ENCODE peak calls at places on chromosome 18, in ten cellular contexts. X is gastrocnemius medialis, N is cardiac muscle cell, T is stomach, M is lower lobe of right lung, L is AG09309, H is GM23338, Y is AG04450, Z is hepatocyte, S is breast epithelium. I is an unnamed sample.

GRCh38 chr18:75162467-75162866 is 46.5 kb downstream of the PTGR3 start:
- DNase-seq in X (peak; percentile 72), N (no peak), T (no peak), M (no peak), L (peak; percentile 5), H (no peak), Y (no peak), Z (no peak), S (no peak), I (peak; percentile 68)

GRCh38 chr18:13137939-13138821 is 80.4 kb upstream of the LDLRAD4 start:
- DNase-seq in X (peak; percentile 64), N (no peak), T (peak; percentile 79), M (peak; percentile 80), L (no peak), H (peak; percentile 27), Y (no peak), Z (no peak), S (no peak), I (no peak)

GRCh38 chr18:48326901-48327675 is 82.1 kb downstream of the ZBTB7C start:
- DNase-seq in X (no peak), N (no peak), T (no peak), M (no peak), L (no peak), H (no peak), Y (no peak), Z (peak; percentile 34), S (no peak), I (peak; percentile 41)

GRCh38 chr18:6557470-6558245 is 142.9 kb upstream of the L3MBTL4 start:
- DNase-seq in X (peak; percentile 16), N (no peak), T (no peak), M (no peak), L (no peak), H (peak; percentile 12), Y (no peak), Z (peak; percentile 19), S (no peak), I (peak; percentile 2)

GRCh38 chr18:23990474-23991410 is 23.8 kb upstream of the TTC39C start:
- DNase-seq in X (no peak), N (no peak), T (no peak), M (no peak), L (no peak), H (no peak), Y (no peak), Z (no peak), S (no peak), I (peak; percentile 52)

GRCh38 chr18:21851327-21851961 is 110.9 kb downstream of the MIB1 start:
- DNase-seq in X (no peak), N (no peak), T (no peak), M (no peak), L (no peak), H (peak; percentile 40), Y (no peak), Z (peak; percentile 10), S (no peak), I (peak; percentile 54)

GRCh38 chr18:3725100-3725499 is 275.1 kb downstream of the TGIF1 start:
- DNase-seq in X (no peak), N (no peak), T (no peak), M (no peak), L (no peak), H (no peak), Y (no peak), Z (no peak), S (no peak), I (no peak)

GRCh38 chr18:74290831-74291770 is 662 bp downstream of the CYB5A start:
- DNase-seq in X (no peak), N (peak; percentile 38), T (peak; percentile 76), M (peak; percentile 79), L (no peak), H (peak; percentile 85), Y (no peak), Z (peak; percentile 86), S (peak; percentile 73), I (peak; percentile 22)

GRCh38 chr18:35397976-35398375 is 20.8 kb upstream of the ZNF396 start:
- DNase-seq in X (no peak), N (no peak), T (no peak), M (no peak), L (no peak), H (no peak), Y (no peak), Z (no peak), S (no peak), I (no peak)

GRCh38 chr18:70124139-70124538 is 81.3 kb downstream of the RTTN start:
- DNase-seq in X (no peak), N (no peak), T (no peak), M (no peak), L (no peak), H (no peak), Y (no peak), Z (no peak), S (no peak), I (no peak)

GRCh38 chr18:61766266-61766884 is 126.4 kb downstream of the RNF152 start:
- DNase-seq in X (no peak), N (no peak), T (no peak), M (no peak), L (no peak), H (no peak), Y (no peak), Z (no peak), S (no peak), I (no peak)

GRCh38 chr18:36828157-36828629 is 609 bp downstream of the TPGS2 start:
- DNase-seq in X (peak; percentile 28), N (no peak), T (no peak), M (no peak), L (no peak), H (peak; percentile 70), Y (no peak), Z (peak; percentile 55), S (no peak), I (peak; percentile 60)

GRCh38 chr18:58337285-58337684 is 291.6 kb downstream of the ALPK2 start:
- DNase-seq in X (no peak), N (no peak), T (no peak), M (no peak), L (no peak), H (no peak), Y (no peak), Z (no peak), S (no peak), I (no peak)

GRCh38 chr18:26729439-26729838 is 136.1 kb downstream of the AQP4 start:
- DNase-seq in X (no peak), N (no peak), T (no peak), M (no peak), L (no peak), H (no peak), Y (no peak), Z (no peak), S (no peak), I (no peak)

GRCh38 chr18:67132919-67133318 is 383.6 kb downstream of the DSEL start:
- DNase-seq in X (no peak), N (no peak), T (no peak), M (no peak), L (no peak), H (no peak), Y (no peak), Z (no peak), S (no peak), I (no peak)

GRCh38 chr18:76479351-76480238 is 15.4 kb downstream of the ZNF516 start:
- DNase-seq in X (no peak), N (no peak), T (no peak), M (peak; percentile 54), L (no peak), H (no peak), Y (no peak), Z (no peak), S (no peak), I (no peak)
- TF ChIP-seq CTCF in X (no peak), N (no peak), T (no peak), M (no peak), L (no peak), H (no peak), Y (no peak), Z (no peak), S (no peak), I (no peak)

GRCh38 chr18:44699571-44700261 is 19.0 kb downstream of the SETBP1 start:
- DNase-seq in X (no peak), N (no peak), T (no peak), M (no peak), L (no peak), H (no peak), Y (no peak), Z (no peak), S (no peak), I (no peak)

GRCh38 chr18:44698518-44698917 is 17.8 kb downstream of the SETBP1 start:
- DNase-seq in X (no peak), N (no peak), T (no peak), M (no peak), L (no peak), H (no peak), Y (no peak), Z (no peak), S (no peak), I (no peak)

GRCh38 chr18:44701227-44701626 is 20.5 kb downstream of the SETBP1 start:
- DNase-seq in X (no peak), N (no peak), T (no peak), M (no peak), L (no peak), H (no peak), Y (no peak), Z (no peak), S (no peak), I (no peak)

GRCh38 chr18:44702594-44702993 is 21.9 kb downstream of the SETBP1 start:
- DNase-seq in X (no peak), N (no peak), T (no peak), M (no peak), L (no peak), H (no peak), Y (no peak), Z (no peak), S (no peak), I (no peak)

DNA sequence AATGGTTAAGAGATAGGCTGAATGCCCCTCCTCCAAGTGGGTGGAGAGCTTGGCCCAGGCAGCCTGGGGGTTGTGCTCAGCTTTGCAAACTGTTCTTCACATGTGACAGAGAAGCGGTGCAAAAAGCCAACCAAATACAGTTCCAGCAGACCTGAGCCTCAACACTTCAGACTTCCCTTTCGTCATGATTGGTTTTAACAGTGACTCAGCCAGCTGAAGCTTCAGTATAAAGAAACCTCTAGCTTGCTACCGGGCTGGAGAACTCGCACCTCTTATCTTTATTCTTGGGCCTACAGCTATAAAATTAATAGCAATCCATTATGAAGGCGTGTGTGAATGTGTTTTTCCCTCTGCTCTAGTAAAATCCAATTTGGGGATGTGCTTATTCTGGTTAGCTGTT is 20.0 kb downstream of the SETBP1 start:
- DNase-seq in X (peak; percentile 56), N (peak; percentile 44), T (peak; percentile 40), M (no peak), L (no peak), H (no peak), Y (no peak), Z (peak; percentile 37), S (no peak), I (peak; percentile 47)
- H3K4me3 ChIP-seq in X (no peak overlapping the region), N (no peak overlapping the region), T (no peak overlapping the region), M (no peak overlapping the region), L (no peak overlapping the region), H (no peak overlapping the region), Y (no peak overlapping the region), Z (no peak overlapping the region), S (peak overlapping the region; percentile 52), I (no peak overlapping the region)

GRCh38 chr18:80088823-80089222 is 20.2 kb upstream of the ADNP2 start:
- DNase-seq in X (no peak), N (no peak), T (no peak), M (no peak), L (no peak), H (no peak), Y (no peak), Z (no peak), S (no peak), I (no peak)
- TF ChIP-seq CTCF in X (no peak), N (no peak), T (no peak), M (no peak), L (no peak), H (no peak), Y (no peak), Z (no peak), S (no peak), I (no peak)

GRCh38 chr18:50266248-50266704 is at the start of gene CFAP53:
- DNase-seq in X (peak; percentile 78), N (peak; percentile 94), T (peak; percentile 89), M (peak; percentile 96), L (peak; percentile 32), H (peak; percentile 96), Y (peak; percentile 60), Z (peak; percentile 93), S (peak; percentile 86), I (peak; percentile 83)
- H3K4me3 ChIP-seq in X (peak within 1 kb of the TSS; percentile 45), N (peak within 1 kb of the TSS; percentile 57), T (peak within 1 kb of the TSS; percentile 86), M (peak within 1 kb of the TSS; percentile 82), L (peak within 1 kb of the TSS; percentile 84), H (peak within 1 kb of the TSS; percentile 72), Y (peak within 1 kb of the TSS; percentile 88), Z (peak within 1 kb of the TSS; percentile 73), S (peak within 1 kb of the TSS; percentile 78), I (peak within 1 kb of the TSS; percentile 82)